ENCODE peak calls at places on chromosomes 5 and 9, in six cellular contexts. One of them, this sample, is unnamed. For H3K4me1, the result is how much of the 10 kb centered on the place peaks cover.

GRCh38 chr9:128335914-128336313 is 4.4 kb upstream of the SLC27A4 start:
- DNase-seq in kidney: no peak
- DNase-seq in hepatocyte: no peak
- DNase-seq in colonic mucosa: no peak
- DNase-seq in heart left ventricle: no peak
- DNase-seq in lower lobe of right lung: no peak
- DNase-seq in this sample: no peak

GRCh38 chr5:137206030-137206715 is 293.0 kb downstream of the SPOCK1 start:
- DNase-seq in hepatocyte: peak
- DNase-seq in colonic mucosa: no peak
- DNase-seq in heart left ventricle: no peak
- DNase-seq in lower lobe of right lung: peak
- DNase-seq in kidney: no peak
- DNase-seq in this sample: no peak

GRCh38 chr5:142664067-142664466 is 21.8 kb downstream of the FGF1 start:
- DNase-seq in heart left ventricle: no peak
- DNase-seq in lower lobe of right lung: no peak
- DNase-seq in hepatocyte: no peak
- DNase-seq in colonic mucosa: no peak
- DNase-seq in kidney: no peak
- DNase-seq in this sample: no peak

GRCh38 chr5:2780421-2781171 is 29.1 kb upstream of the IRX2 start:
- DNase-seq in lower lobe of right lung: peak
- DNase-seq in colonic mucosa: no peak
- DNase-seq in kidney: peak
- DNase-seq in heart left ventricle: no peak
- DNase-seq in hepatocyte: peak
- DNase-seq in this sample: no peak

GRCh38 chr5:75363726-75364495 is 26.9 kb downstream of the HMGCR start:
- DNase-seq in heart left ventricle: peak
- DNase-seq in lower lobe of right lung: peak
- DNase-seq in kidney: no peak
- DNase-seq in colonic mucosa: peak
- DNase-seq in hepatocyte: no peak
- DNase-seq in this sample: no peak

GRCh38 chr5:2757563-2758311 is 6.3 kb upstream of the IRX2 start:
- DNase-seq in colonic mucosa: no peak
- DNase-seq in hepatocyte: peak
- DNase-seq in kidney: peak
- DNase-seq in lower lobe of right lung: peak
- DNase-seq in heart left ventricle: no peak
- DNase-seq in this sample: no peak

GRCh38 chr9:104074876-104075275 is 19.2 kb upstream of the SMC2 start:
- DNase-seq in kidney: no peak
- DNase-seq in colonic mucosa: no peak
- DNase-seq in hepatocyte: peak
- DNase-seq in lower lobe of right lung: no peak
- DNase-seq in heart left ventricle: no peak
- DNase-seq in this sample: no peak

GRCh38 chr9:113593682-113594281 is 130.3 kb downstream of the RGS3 start:
- DNase-seq in heart left ventricle: peak
- DNase-seq in lower lobe of right lung: peak
- DNase-seq in kidney: peak
- DNase-seq in colonic mucosa: peak
- DNase-seq in hepatocyte: peak
- DNase-seq in this sample: peak

GRCh38 chr5:150540615-150541396 is 32.9 kb downstream of the NDST1 start:
- DNase-seq in lower lobe of right lung: no peak
- DNase-seq in heart left ventricle: peak
- DNase-seq in colonic mucosa: no peak
- DNase-seq in kidney: peak
- DNase-seq in hepatocyte: peak
- DNase-seq in this sample: peak

GRCh38 chr9:123912167-123912897 is 17.6 kb downstream of the DENND1A start:
- DNase-seq in kidney: no peak
- DNase-seq in hepatocyte: no peak
- DNase-seq in colonic mucosa: no peak
- DNase-seq in heart left ventricle: no peak
- DNase-seq in lower lobe of right lung: no peak
- DNase-seq in this sample: no peak

GRCh38 chr5:59007460-59008063 is 424.7 kb downstream of the RAB3C start:
- DNase-seq in heart left ventricle: no peak
- DNase-seq in lower lobe of right lung: no peak
- DNase-seq in kidney: no peak
- DNase-seq in hepatocyte: no peak
- DNase-seq in colonic mucosa: no peak
- DNase-seq in this sample: no peak

GRCh38 chr5:29758986-29759421 is 1434.5 kb upstream of the CDH6 start:
- DNase-seq in heart left ventricle: no peak
- DNase-seq in hepatocyte: peak
- DNase-seq in lower lobe of right lung: no peak
- DNase-seq in colonic mucosa: no peak
- DNase-seq in kidney: no peak
- DNase-seq in this sample: no peak

GRCh38 chr9:93582115-93582514 is 5.7 kb downstream of the PHF2 start:
- DNase-seq in lower lobe of right lung: peak
- DNase-seq in hepatocyte: peak
- DNase-seq in kidney: no peak
- DNase-seq in heart left ventricle: no peak
- DNase-seq in colonic mucosa: peak
- DNase-seq in this sample: no peak

GRCh38 chr9:94665606-94666005 is 26.3 kb upstream of the FBP1 start:
- DNase-seq in lower lobe of right lung: no peak
- DNase-seq in colonic mucosa: no peak
- DNase-seq in hepatocyte: no peak
- DNase-seq in heart left ventricle: no peak
- DNase-seq in kidney: no peak
- DNase-seq in this sample: no peak

GRCh38 chr5:58085800-58086199 is 374.1 kb downstream of the PLK2 start:
- DNase-seq in hepatocyte: no peak
- DNase-seq in colonic mucosa: no peak
- DNase-seq in kidney: no peak
- DNase-seq in lower lobe of right lung: no peak
- DNase-seq in heart left ventricle: no peak
- DNase-seq in this sample: no peak

GRCh38 chr5:154196955-154197652 is 6.6 kb downstream of the GALNT10 start:
- DNase-seq in colonic mucosa: no peak
- DNase-seq in kidney: no peak
- DNase-seq in lower lobe of right lung: no peak
- DNase-seq in hepatocyte: peak
- DNase-seq in heart left ventricle: no peak
- DNase-seq in this sample: no peak

GRCh38 chr5:76294573-76294972 is 108.5 kb upstream of the IQGAP2 start:
- DNase-seq in kidney: no peak
- DNase-seq in colonic mucosa: no peak
- DNase-seq in hepatocyte: no peak
- DNase-seq in lower lobe of right lung: no peak
- DNase-seq in heart left ventricle: no peak
- DNase-seq in this sample: no peak

GRCh38 chr5:43859309-43859708 is 256.3 kb downstream of the NNT start:
- DNase-seq in heart left ventricle: no peak
- DNase-seq in hepatocyte: no peak
- DNase-seq in kidney: no peak
- DNase-seq in lower lobe of right lung: no peak
- DNase-seq in colonic mucosa: no peak
- DNase-seq in this sample: no peak

GRCh38 chr9:113154471-113154870 is 3.7 kb downstream of the SLC31A2 start:
- DNase-seq in kidney: no peak
- DNase-seq in lower lobe of right lung: no peak
- DNase-seq in colonic mucosa: no peak
- DNase-seq in heart left ventricle: no peak
- DNase-seq in hepatocyte: no peak
- DNase-seq in this sample: no peak

GRCh38 chr9:8826281-8826680 is 1026.7 kb upstream of the DMAC1 start:
- DNase-seq in kidney: no peak
- DNase-seq in hepatocyte: no peak
- DNase-seq in lower lobe of right lung: no peak
- DNase-seq in colonic mucosa: no peak
- DNase-seq in heart left ventricle: no peak
- DNase-seq in this sample: no peak

GRCh38 chr9:115733736-115734135 is 419.9 kb upstream of the PAPPA start:
- DNase-seq in hepatocyte: no peak
- DNase-seq in colonic mucosa: no peak
- DNase-seq in kidney: no peak
- DNase-seq in heart left ventricle: no peak
- DNase-seq in lower lobe of right lung: no peak
- DNase-seq in this sample: no peak

GRCh38 chr5:122076023-122076422 is 2.0 kb downstream of the LOX start:
- DNase-seq in kidney: no peak
- DNase-seq in colonic mucosa: no peak
- DNase-seq in hepatocyte: no peak
- DNase-seq in heart left ventricle: no peak
- DNase-seq in lower lobe of right lung: no peak
- DNase-seq in this sample: no peak

GRCh38 chr5:169265888-169266287 is 35.1 kb downstream of the SLIT3 start:
- DNase-seq in hepatocyte: no peak
- DNase-seq in heart left ventricle: no peak
- DNase-seq in colonic mucosa: no peak
- DNase-seq in lower lobe of right lung: no peak
- DNase-seq in kidney: no peak
- DNase-seq in this sample: no peak

GRCh38 chr5:140245354-140245753 is 57.5 kb downstream of the PFDN1 start:
- DNase-seq in kidney: no peak
- DNase-seq in hepatocyte: no peak
- DNase-seq in heart left ventricle: no peak
- DNase-seq in colonic mucosa: no peak
- DNase-seq in lower lobe of right lung: no peak
- DNase-seq in this sample: peak
- H3K4me1 ChIP-seq in kidney: under half
- H3K4me1 ChIP-seq in hepatocyte: under half
- H3K4me1 ChIP-seq in heart left ventricle: half or more
- H3K4me1 ChIP-seq in colonic mucosa: under half
- H3K4me1 ChIP-seq in lower lobe of right lung: half or more
- H3K4me1 ChIP-seq in this sample: under half

DNA sequence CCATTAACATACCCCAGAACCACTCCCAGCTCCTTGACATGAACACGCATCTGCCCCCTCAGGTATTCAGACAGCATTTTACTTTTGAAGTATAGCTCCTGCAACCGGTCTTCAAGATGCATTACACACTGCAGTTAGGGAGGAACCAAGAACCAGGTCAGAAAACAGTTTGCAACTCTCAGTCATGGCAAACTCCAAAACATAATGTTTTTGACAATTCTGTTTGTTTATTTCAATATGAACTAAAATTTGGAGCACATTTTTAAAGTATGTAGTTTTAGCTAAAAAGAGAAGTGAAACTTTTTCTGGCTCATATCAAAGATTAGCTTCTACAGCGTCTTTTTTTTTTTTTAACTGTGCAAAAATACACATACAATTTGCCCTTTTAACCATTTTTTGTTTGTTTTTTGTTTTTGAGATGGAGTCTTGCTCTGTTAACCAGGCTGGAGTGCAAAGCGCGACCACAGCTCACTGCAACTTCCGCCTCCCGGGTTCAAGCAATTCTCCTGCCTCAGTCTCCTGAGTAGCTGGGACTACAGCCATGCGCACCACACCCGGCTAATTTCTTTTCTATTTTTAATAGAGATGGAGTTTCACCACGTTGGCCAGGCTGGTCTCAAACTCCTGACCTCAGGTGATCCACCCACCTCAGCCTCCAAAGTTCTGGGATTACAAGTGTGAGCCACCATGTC is 12.2 kb upstream of the RAPGEF6 start:
- DNase-seq in colonic mucosa: no peak
- DNase-seq in hepatocyte: no peak
- DNase-seq in kidney: no peak
- DNase-seq in heart left ventricle: no peak
- DNase-seq in lower lobe of right lung: no peak
- DNase-seq in this sample: no peak
- TF ChIP-seq CTCF in colonic mucosa: no peak
- TF ChIP-seq CTCF in hepatocyte: no peak
- TF ChIP-seq CTCF in kidney: no peak
- TF ChIP-seq CTCF in heart left ventricle: no peak
- TF ChIP-seq CTCF in lower lobe of right lung: no peak
- TF ChIP-seq CTCF in this sample: no peak

GRCh38 chr5:172753101-172753500 is 17.9 kb downstream of the DUSP1 start:
- DNase-seq in lower lobe of right lung: no peak
- DNase-seq in kidney: no peak
- DNase-seq in hepatocyte: no peak
- DNase-seq in heart left ventricle: no peak
- DNase-seq in colonic mucosa: no peak
- DNase-seq in this sample: no peak

GRCh38 chr5:172754957-172755356 is 16.0 kb downstream of the DUSP1 start:
- DNase-seq in colonic mucosa: no peak
- DNase-seq in lower lobe of right lung: no peak
- DNase-seq in hepatocyte: no peak
- DNase-seq in kidney: no peak
- DNase-seq in heart left ventricle: no peak
- DNase-seq in this sample: no peak

GRCh38 chr5:172749076-172749475 is 21.9 kb downstream of the DUSP1 start:
- DNase-seq in kidney: no peak
- DNase-seq in colonic mucosa: no peak
- DNase-seq in lower lobe of right lung: no peak
- DNase-seq in heart left ventricle: no peak
- DNase-seq in hepatocyte: no peak
- DNase-seq in this sample: no peak

GRCh38 chr5:172749881-172750608 is 20.9 kb downstream of the DUSP1 start:
- DNase-seq in heart left ventricle: peak
- DNase-seq in kidney: peak
- DNase-seq in hepatocyte: no peak
- DNase-seq in colonic mucosa: no peak
- DNase-seq in lower lobe of right lung: no peak
- DNase-seq in this sample: no peak

DNA sequence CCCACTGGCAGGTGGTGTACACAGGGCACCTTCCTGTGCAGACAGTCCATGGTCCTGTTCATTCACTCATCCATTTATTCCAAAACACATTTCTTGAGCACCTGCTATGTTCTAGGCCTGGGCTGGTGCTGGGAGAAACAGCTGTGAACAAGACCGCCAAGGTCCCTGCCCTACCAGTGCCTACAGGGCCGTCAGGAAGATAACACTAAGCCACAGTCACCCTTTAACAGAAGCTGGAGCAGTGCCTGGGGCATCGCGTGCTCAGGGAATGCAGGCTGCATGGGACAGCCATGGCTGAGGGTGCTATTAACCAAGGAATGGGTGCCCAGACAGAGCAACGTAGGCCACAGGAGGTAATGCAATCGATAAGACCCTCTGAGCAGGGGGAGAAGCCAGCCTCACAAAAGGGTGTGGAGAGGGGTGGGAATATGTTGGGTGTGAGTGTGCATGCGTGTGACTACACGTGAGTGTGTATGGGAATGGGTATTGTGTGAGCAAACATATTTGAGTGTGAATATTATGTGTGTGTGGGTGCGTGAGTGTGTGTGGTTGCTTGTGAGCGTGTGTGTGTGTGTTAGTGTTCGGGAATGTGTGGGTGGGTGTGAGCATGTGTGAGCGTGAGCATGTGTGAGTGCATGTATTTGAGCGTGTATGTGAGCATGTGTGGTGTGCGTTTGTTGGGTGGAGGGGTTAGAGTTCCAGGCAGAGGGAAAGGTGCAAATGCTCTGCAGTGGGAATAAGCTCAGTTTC is 19.1 kb downstream of the DUSP1 start:
- DNase-seq in hepatocyte: no peak
- DNase-seq in lower lobe of right lung: no peak
- DNase-seq in kidney: no peak
- DNase-seq in heart left ventricle: peak
- DNase-seq in colonic mucosa: no peak
- DNase-seq in this sample: no peak
- H3K4me1 ChIP-seq in hepatocyte: under half
- H3K4me1 ChIP-seq in lower lobe of right lung: under half
- H3K4me1 ChIP-seq in kidney: under half
- H3K4me1 ChIP-seq in heart left ventricle: under half
- H3K4me1 ChIP-seq in colonic mucosa: under half
- H3K4me1 ChIP-seq in this sample: under half

GRCh38 chr5:68134033-68134668 is 81.4 kb upstream of the PIK3R1 start:
- DNase-seq in kidney: no peak
- DNase-seq in lower lobe of right lung: no peak
- DNase-seq in colonic mucosa: peak
- DNase-seq in hepatocyte: peak
- DNase-seq in heart left ventricle: no peak
- DNase-seq in this sample: no peak
- TF ChIP-seq CTCF in kidney: no peak
- TF ChIP-seq CTCF in lower lobe of right lung: no peak
- TF ChIP-seq CTCF in colonic mucosa: no peak
- TF ChIP-seq CTCF in hepatocyte: no peak
- TF ChIP-seq CTCF in heart left ventricle: no peak
- TF ChIP-seq CTCF in this sample: no peak